ENCODE peak calls at places on chromosomes 5 and 9, in ten cellular contexts. U is mesothelial cell of epicardium, F is mammary epithelial cell, G is GM12878, Z is RWPE1, J is AG04449, O is tibial artery, S is AG04450, X is neural crest cell, I is MM.1S. P is an unnamed sample.

GRCh38 chr5:89351232-89351631 is 468.2 kb upstream of the MEF2C start:
- DNase-seq in U (no peak), F (peak), G (no peak), Z (no peak), J (peak), O (no peak), S (peak), X (no peak), I (no peak), P (peak)

GRCh38 chr5:180041501-180042274 is 29.9 kb downstream of the RNF130 start:
- DNase-seq in U (no peak), F (no peak), G (no peak), Z (no peak), J (no peak), O (no peak), S (no peak), X (no peak), I (no peak), P (no peak)

GRCh38 chr5:37814699-37815098 is 25.1 kb downstream of the GDNF start:
- DNase-seq in U (no peak), F (peak), G (no peak), Z (peak), J (no peak), O (no peak), S (no peak), X (no peak), I (no peak), P (peak)

GRCh38 chr9:72557549-72557948 is 36.1 kb downstream of the TMC1 start:
- DNase-seq in U (no peak), F (peak), G (no peak), Z (peak), J (peak), O (no peak), S (peak), X (no peak), I (no peak), P (peak)

GRCh38 chr5:143606043-143606752 is 202.7 kb upstream of the NR3C1 start:
- DNase-seq in U (no peak), F (peak), G (peak), Z (no peak), J (no peak), O (no peak), S (no peak), X (no peak), I (no peak), P (no peak)

GRCh38 chr5:126492939-126493338 is 69.7 kb downstream of the GRAMD2B start:
- DNase-seq in U (no peak), F (no peak), G (no peak), Z (no peak), J (no peak), O (no peak), S (no peak), X (no peak), I (no peak), P (peak)

GRCh38 chr9:107431461-107431860 is 58.1 kb downstream of the KLF4 start:
- DNase-seq in U (no peak), F (no peak), G (no peak), Z (no peak), J (no peak), O (no peak), S (no peak), X (no peak), I (no peak), P (no peak)

GRCh38 chr5:175466700-175467318 is 11.6 kb upstream of the SFXN1 start:
- DNase-seq in U (no peak), F (peak), G (no peak), Z (no peak), J (no peak), O (peak), S (no peak), X (no peak), I (no peak), P (no peak)

GRCh38 chr5:123036391-123037103 is at the start of gene PPIC:
- DNase-seq in U (peak), F (peak), G (no peak), Z (peak), J (no peak), O (peak), S (no peak), X (peak), I (peak), P (peak)

GRCh38 chr5:56273376-56274005 is 40.4 kb upstream of the ANKRD55 start:
- DNase-seq in U (no peak), F (no peak), G (no peak), Z (no peak), J (no peak), O (no peak), S (no peak), X (no peak), I (no peak), P (no peak)

GRCh38 chr5:150567031-150567680 is 59.2 kb downstream of the NDST1 start:
- DNase-seq in U (no peak), F (peak), G (no peak), Z (no peak), J (peak), O (no peak), S (peak), X (no peak), I (no peak), P (peak)

GRCh38 chr5:148104226-148104625 is 40.4 kb downstream of the SPINK5 start:
- DNase-seq in U (no peak), F (no peak), G (no peak), Z (no peak), J (no peak), O (no peak), S (no peak), X (no peak), I (no peak), P (no peak)

GRCh38 chr5:29897916-29898315 is 1295.6 kb upstream of the CDH6 start:
- DNase-seq in U (no peak), F (no peak), G (no peak), Z (no peak), J (no peak), O (no peak), S (no peak), X (no peak), I (no peak), P (no peak)

GRCh38 chr5:61625682-61626620 is 293.9 kb downstream of the ZSWIM6 start:
- DNase-seq in U (peak), F (no peak), G (no peak), Z (peak), J (no peak), O (peak), S (no peak), X (peak), I (peak), P (peak)

GRCh38 chr5:133427121-133427777 is 185.1 kb downstream of the FSTL4 start:
- DNase-seq in U (no peak), F (no peak), G (no peak), Z (no peak), J (no peak), O (no peak), S (no peak), X (no peak), I (no peak), P (no peak)

GRCh38 chr5:153275697-153276096 is 214.8 kb upstream of the GRIA1 start:
- DNase-seq in U (no peak), F (no peak), G (no peak), Z (no peak), J (no peak), O (no peak), S (no peak), X (no peak), I (no peak), P (no peak)

GRCh38 chr9:96394832-96395496 is 11.5 kb upstream of the SLC35D2 start:
- DNase-seq in U (no peak), F (no peak), G (no peak), Z (no peak), J (no peak), O (no peak), S (no peak), X (no peak), I (no peak), P (no peak)

GRCh38 chr9:129394011-129394919 is 216.2 kb upstream of the IER5L start:
- DNase-seq in U (no peak), F (no peak), G (no peak), Z (no peak), J (no peak), O (no peak), S (no peak), X (no peak), I (no peak), P (no peak)

GRCh38 chr5:143648696-143649095 is 163.3 kb upstream of the HMHB1 start:
- DNase-seq in U (no peak), F (no peak), G (no peak), Z (no peak), J (no peak), O (no peak), S (no peak), X (no peak), I (no peak), P (no peak)

GRCh38 chr9:70143394-70144130 is 99.9 kb downstream of the MAMDC2 start:
- DNase-seq in U (no peak), F (no peak), G (no peak), Z (no peak), J (no peak), O (no peak), S (no peak), X (no peak), I (no peak), P (no peak)

GRCh38 chr5:19175776-19176570 is 812.0 kb downstream of the CDH18 start:
- DNase-seq in U (no peak), F (no peak), G (no peak), Z (no peak), J (no peak), O (no peak), S (no peak), X (no peak), I (no peak), P (no peak)

GRCh38 chr9:136562746-136563506 is 17.1 kb upstream of the NOTCH1 start:
- DNase-seq in U (no peak), F (no peak), G (no peak), Z (no peak), J (no peak), O (no peak), S (no peak), X (no peak), I (no peak), P (no peak)

GRCh38 chr5:5017827-5018559 is 122.1 kb upstream of the ADAMTS16 start:
- DNase-seq in U (no peak), F (no peak), G (no peak), Z (no peak), J (no peak), O (no peak), S (no peak), X (no peak), I (no peak), P (no peak)

GRCh38 chr9:136902259-136902821 is 16.0 kb downstream of the TRAF2 start:
- DNase-seq in U (no peak), F (peak), G (peak), Z (peak), J (peak), O (peak), S (peak), X (no peak), I (peak), P (peak)

GRCh38 chr5:172194985-172195774 is 1.2 kb downstream of the EFCAB9 start:
- DNase-seq in U (no peak), F (no peak), G (no peak), Z (no peak), J (no peak), O (no peak), S (no peak), X (no peak), I (no peak), P (peak)

GRCh38 chr5:140926211-140926902 is at the start of gene PCDHAC1:
- DNase-seq in U (peak), F (peak), G (no peak), Z (peak), J (no peak), O (peak), S (no peak), X (peak), I (no peak), P (peak)

GRCh38 chr9:72428329-72428728 is 63.3 kb upstream of the ZFAND5 start:
- DNase-seq in U (no peak), F (peak), G (no peak), Z (no peak), J (peak), O (no peak), S (no peak), X (no peak), I (no peak), P (peak)

GRCh38 chr5:170333161-170333909 is 35.8 kb upstream of the LCP2 start:
- DNase-seq in U (no peak), F (peak), G (peak), Z (no peak), J (no peak), O (no peak), S (no peak), X (peak), I (peak), P (peak)

GRCh38 chr5:9302228-9302627 is 243.6 kb downstream of the SEMA5A start:
- DNase-seq in U (no peak), F (no peak), G (no peak), Z (no peak), J (no peak), O (no peak), S (no peak), X (no peak), I (no peak), P (peak)

GRCh38 chr9:102966999-102967398 is 28.1 kb upstream of the CYLC2 start:
- DNase-seq in U (no peak), F (no peak), G (no peak), Z (no peak), J (no peak), O (no peak), S (no peak), X (no peak), I (no peak), P (no peak)

GRCh38 chr9:120876842-120877240 is at the start of gene PHF19:
- DNase-seq in U (no peak), F (peak), G (no peak), Z (peak), J (no peak), O (no peak), S (no peak), X (no peak), I (peak), P (peak)

DNA sequence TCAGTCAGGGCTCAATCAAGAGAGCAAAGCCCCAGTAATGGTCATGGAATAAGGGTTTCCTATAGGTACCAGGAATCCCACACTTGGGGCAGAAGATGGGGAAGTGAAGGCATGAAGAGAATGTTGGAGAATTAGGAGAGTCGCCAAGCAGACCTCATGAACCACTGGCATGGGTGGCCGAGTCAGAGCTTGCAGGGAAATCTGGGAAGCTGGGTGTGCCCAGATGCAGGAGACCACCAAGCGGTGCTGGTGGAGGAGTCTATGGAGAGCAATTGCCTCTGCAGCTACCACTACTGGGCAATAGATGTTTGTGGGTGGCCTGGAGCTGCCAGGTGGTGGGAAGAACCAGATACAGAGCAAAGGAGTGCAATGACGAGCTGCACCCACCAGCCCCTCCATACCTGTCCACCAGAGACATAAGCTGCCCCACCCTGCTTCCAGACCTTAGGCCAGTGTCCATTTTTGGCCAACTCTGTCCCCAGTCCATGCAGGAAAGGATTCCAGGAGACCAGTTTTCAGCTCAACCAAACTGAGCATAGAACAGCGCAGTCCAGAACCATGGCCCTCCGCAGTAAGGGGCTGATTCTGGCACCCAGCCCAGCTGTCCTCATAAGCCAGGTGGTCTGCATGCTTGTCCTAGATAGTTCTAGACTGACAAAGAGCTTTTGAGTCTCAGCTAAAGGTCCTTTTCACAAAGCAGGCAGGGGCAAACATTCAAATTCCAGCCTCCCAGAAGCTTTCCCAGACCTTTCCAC is 323.9 kb downstream of the GADD45G start:
- DNase-seq in U (no peak), F (no peak), G (no peak), Z (no peak), J (no peak), O (no peak), S (no peak), X (no peak), I (no peak), P (no peak)
- TF ChIP-seq CTCF in U (no peak), F (no peak), G (no peak), Z (no peak), J (no peak), O (no peak), S (no peak), X (no peak), I (no peak), P (no peak)

DNA sequence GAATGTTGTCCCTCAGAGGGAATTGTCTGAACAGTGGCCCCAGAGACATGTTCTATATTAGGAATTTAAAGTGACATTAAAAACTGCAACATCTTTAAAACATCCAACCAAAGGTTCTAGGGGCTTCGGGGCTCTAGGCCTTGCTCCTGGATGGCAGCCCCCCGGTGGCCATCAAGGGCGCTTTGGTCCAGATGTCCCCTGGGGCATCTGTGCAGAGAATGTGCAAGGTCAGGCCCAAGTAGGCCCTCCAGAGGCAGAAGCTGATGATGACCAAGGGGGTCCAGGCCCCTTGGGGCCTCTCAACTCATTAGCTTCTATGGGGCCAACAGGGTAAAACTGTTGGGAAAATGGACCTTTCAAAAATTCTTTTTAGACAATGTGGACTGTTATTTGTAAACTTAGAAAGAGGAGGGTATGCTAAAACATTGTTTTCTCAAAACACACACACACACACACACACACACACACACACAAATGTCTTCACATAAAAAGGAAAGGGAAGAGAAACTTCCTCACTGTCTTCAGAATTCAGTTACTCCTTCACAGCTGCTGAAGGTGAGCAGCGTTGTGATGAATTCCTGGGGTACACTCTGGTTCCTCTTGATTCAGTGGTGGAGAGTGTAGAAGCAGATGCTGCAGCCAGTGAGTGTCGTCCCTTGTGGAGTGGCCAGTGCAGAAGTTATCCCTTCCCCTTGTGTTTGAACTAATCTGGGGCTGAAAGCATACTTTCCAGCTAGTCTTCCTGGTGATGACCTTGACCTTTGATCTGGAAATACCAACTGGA is 125.2 kb downstream of the WDR41 start:
- DNase-seq in U (no peak), F (no peak), G (no peak), Z (no peak), J (no peak), O (no peak), S (no peak), X (no peak), I (no peak), P (no peak)
- TF ChIP-seq CTCF in U (no peak), F (no peak), G (no peak), Z (no peak), J (no peak), O (no peak), S (no peak), X (no peak), I (no peak), P (no peak)

GRCh38 chr9:98950262-98950661 is 6.6 kb downstream of the COL15A1 start:
- DNase-seq in U (no peak), F (no peak), G (no peak), Z (no peak), J (no peak), O (no peak), S (no peak), X (no peak), I (no peak), P (no peak)
- TF ChIP-seq CTCF in U (no peak), F (no peak), G (no peak), Z (no peak), J (no peak), O (no peak), S (no peak), X (no peak), I (no peak), P (no peak)

GRCh38 chr9:37995348-37995737 is 73.7 kb downstream of the SHB start:
- DNase-seq in U (no peak), F (no peak), G (no peak), Z (no peak), J (no peak), O (no peak), S (no peak), X (no peak), I (no peak), P (peak)
- TF ChIP-seq CTCF in U (no peak), F (no peak), G (no peak), Z (no peak), J (peak), O (no peak), S (no peak), X (no peak), I (no peak), P (no peak)

GRCh38 chr9:104118916-104119315 is 24.8 kb downstream of the SMC2 start:
- DNase-seq in U (no peak), F (no peak), G (no peak), Z (no peak), J (no peak), O (no peak), S (no peak), X (no peak), I (no peak), P (no peak)

GRCh38 chr9:104121022-104121421 is 26.9 kb downstream of the SMC2 start:
- DNase-seq in U (no peak), F (no peak), G (no peak), Z (no peak), J (no peak), O (no peak), S (no peak), X (no peak), I (no peak), P (no peak)
- TF ChIP-seq CTCF in U (no peak), F (no peak), G (no peak), Z (no peak), J (no peak), O (no peak), S (no peak), X (peak), I (no peak), P (no peak)

P was measured in choroid plexus epithelial cell.